ENCODE peak calls at places on chromosomes 12 and 14, in six cellular contexts. Z, L, R, T, N and U are unnamed samples.

GRCh38 chr12:121786441-121786825 is 7.1 kb downstream of the RHOF start:
- DNase-seq in Z (peak; percentile 90), L (no peak), R (no peak), T (no peak), N (peak; percentile 98), U (peak; percentile 94)

GRCh38 chr12:83106873-83107272 is 420.2 kb downstream of the TMTC2 start:
- DNase-seq in Z (no peak), L (no peak), R (no peak), T (no peak), N (no peak), U (no peak)

GRCh38 chr12:40105515-40106201 is at the start of gene SLC2A13:
- DNase-seq in Z (peak; percentile 74), L (peak; percentile 66), R (peak; percentile 85), T (peak; percentile 44), N (peak; percentile 89), U (peak; percentile 59)

GRCh38 chr14:73955674-73956073 is 5.6 kb downstream of the COQ6 start:
- DNase-seq in Z (no peak), L (no peak), R (no peak), T (no peak), N (no peak), U (no peak)

GRCh38 chr12:25644964-25645363 is 91.9 kb upstream of the LMNTD1 start:
- DNase-seq in Z (no peak), L (no peak), R (no peak), T (no peak), N (no peak), U (no peak)

GRCh38 chr14:86722612-86723253 is 1192.8 kb downstream of the FLRT2 start:
- DNase-seq in Z (no peak), L (no peak), R (no peak), T (no peak), N (no peak), U (no peak)

GRCh38 chr12:6285532-6286306 is 24.8 kb upstream of the PLEKHG6 start:
- DNase-seq in Z (peak; percentile 17), L (no peak), R (no peak), T (no peak), N (peak; percentile 35), U (peak; percentile 89)

GRCh38 chr12:124884587-124885438 is 21.1 kb upstream of the SCARB1 start:
- DNase-seq in Z (no peak), L (no peak), R (peak; percentile 71), T (no peak), N (peak; percentile 94), U (no peak)

GRCh38 chr14:74843653-74844052 is 32.3 kb downstream of the PROX2 start:
- DNase-seq in Z (no peak), L (no peak), R (no peak), T (no peak), N (peak; percentile 32), U (peak; percentile 54)

GRCh38 chr14:69181491-69181890 is 9.8 kb upstream of the EXD2 start:
- DNase-seq in Z (peak; percentile 11), L (no peak), R (no peak), T (no peak), N (peak; percentile 91), U (peak; percentile 8)

GRCh38 chr12:3342051-3342450 is 149.0 kb upstream of the PRMT8 start:
- DNase-seq in Z (peak; percentile 22), L (peak; percentile 46), R (peak; percentile 78), T (peak; percentile 21), N (peak; percentile 8), U (peak; percentile 4)

GRCh38 chr12:98345308-98345876 is 170.0 kb upstream of the TMPO start:
- DNase-seq in Z (no peak), L (no peak), R (no peak), T (no peak), N (peak; percentile 36), U (no peak)

GRCh38 chr12:9367201-9367600 is 159.0 kb upstream of the PZP start:
- DNase-seq in Z (no peak), L (no peak), R (no peak), T (no peak), N (no peak), U (no peak)

GRCh38 chr12:14716848-14717444 is 20.5 kb upstream of the GUCY2C start:
- DNase-seq in Z (peak; percentile 61), L (peak; percentile 8), R (peak; percentile 81), T (no peak), N (peak; percentile 75), U (peak; percentile 37)

GRCh38 chr12:56634837-56635538 is 4.9 kb upstream of the BAZ2A start:
- DNase-seq in Z (peak; percentile 92), L (no peak), R (peak; percentile 85), T (no peak), N (peak; percentile 88), U (peak; percentile 84)

GRCh38 chr12:96720363-96720705 is 186.7 kb upstream of the NEDD1 start:
- DNase-seq in Z (no peak), L (no peak), R (peak; percentile 58), T (no peak), N (peak; percentile 17), U (no peak)

GRCh38 chr14:36751920-36752319 is 90.3 kb downstream of the PAX9 start:
- DNase-seq in Z (no peak), L (no peak), R (no peak), T (no peak), N (no peak), U (no peak)

GRCh38 chr12:43069768-43070221 is 480.2 kb upstream of the PRICKLE1 start:
- DNase-seq in Z (no peak), L (no peak), R (no peak), T (no peak), N (no peak), U (peak; percentile 12)

GRCh38 chr14:93764211-93764659 is 24.1 kb downstream of the PRIMA1 start:
- DNase-seq in Z (no peak), L (no peak), R (no peak), T (no peak), N (no peak), U (peak; percentile 20)

GRCh38 chr14:22973217-22974032 is 8.9 kb downstream of the AJUBA start:
- DNase-seq in Z (peak; percentile 80), L (peak; percentile 49), R (peak; percentile 56), T (no peak), N (peak; percentile 85), U (peak; percentile 70)

GRCh38 chr14:22925513-22925912 is 3.7 kb downstream of the PRMT5 start:
- DNase-seq in Z (no peak), L (no peak), R (no peak), T (no peak), N (no peak), U (no peak)

GRCh38 chr14:53742226-53742607 is 214.4 kb downstream of the BMP4 start:
- DNase-seq in Z (no peak), L (peak; percentile 42), R (no peak), T (peak; percentile 29), N (no peak), U (no peak)

GRCh38 chr14:71113376-71113775 is 206.1 kb downstream of the PCNX1 start:
- DNase-seq in Z (peak; percentile 47), L (no peak), R (no peak), T (no peak), N (no peak), U (peak; percentile 89)

GRCh38 chr12:58066296-58066695 is 124.9 kb downstream of the ATP23 start:
- DNase-seq in Z (no peak), L (no peak), R (no peak), T (no peak), N (no peak), U (no peak)

GRCh38 chr14:55749946-55750345 is 169.9 kb downstream of the KTN1 start:
- DNase-seq in Z (no peak), L (no peak), R (no peak), T (no peak), N (no peak), U (no peak)

GRCh38 chr12:34391771-34392581 is 369.7 kb downstream of the ALG10 start:
- DNase-seq in Z (no peak), L (no peak), R (no peak), T (no peak), N (no peak), U (no peak)

GRCh38 chr12:123363743-123364531 is 710 bp downstream of the SBNO1 start:
- DNase-seq in Z (no peak), L (peak; percentile 63), R (peak; percentile 39), T (no peak), N (peak; percentile 29), U (no peak)

GRCh38 chr12:111203969-111204368 is 164.9 kb downstream of the PHETA1 start:
- DNase-seq in Z (no peak), L (no peak), R (no peak), T (no peak), N (no peak), U (no peak)

GRCh38 chr14:87049886-87050820 is 942.8 kb downstream of the GALC start:
- DNase-seq in Z (peak; percentile 54), L (no peak), R (peak; percentile 54), T (peak; percentile 19), N (peak; percentile 67), U (peak; percentile 47)

GRCh38 chr14:76955575-76956252 is 72.8 kb downstream of the IRF2BPL start:
- DNase-seq in Z (peak; percentile 96), L (no peak), R (peak; percentile 73), T (no peak), N (peak; percentile 66), U (peak; percentile 59)

GRCh38 chr12:131688845-131689154 is 22.1 kb upstream of the SFSWAP start:
- DNase-seq in Z (no peak), L (no peak), R (no peak), T (no peak), N (no peak), U (no peak)

GRCh38 chr14:33932526-33933292 is 18.2 kb downstream of the EGLN3 start:
- DNase-seq in Z (no peak), L (peak; percentile 76), R (no peak), T (no peak), N (no peak), U (no peak)
- H3K9ac ChIP-seq in Z (no peak overlapping the region), L (no peak overlapping the region), R (no peak overlapping the region), T (peak overlapping the region; percentile 8), N (no peak overlapping the region), U (no peak overlapping the region)

DNA sequence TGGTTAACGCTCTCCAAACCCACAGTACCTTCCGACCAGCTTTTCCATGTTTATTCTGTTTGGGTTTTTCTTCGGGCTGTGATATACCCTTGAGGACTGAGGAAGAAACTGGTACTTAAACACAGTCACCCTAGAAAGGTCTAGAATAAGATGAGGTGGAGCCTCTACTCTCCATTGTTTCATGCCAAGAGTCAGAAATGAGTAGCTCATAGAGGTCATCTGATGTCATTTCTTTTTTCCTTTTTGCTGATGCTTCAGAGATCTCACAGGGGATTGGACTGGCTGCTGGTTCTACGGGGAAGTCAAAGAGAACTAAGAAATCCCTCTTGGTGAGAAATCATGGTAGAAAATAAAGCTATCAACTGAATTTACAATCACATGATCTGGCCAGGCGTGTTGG is 538.2 kb upstream of the TMEM132C start:
- DNase-seq in Z (no peak), L (no peak), R (no peak), T (no peak), N (no peak), U (no peak)
- H3K14ac ChIP-seq in Z (no peak overlapping the region), L (no peak overlapping the region), R (no peak overlapping the region), T (no peak overlapping the region), N (no peak overlapping the region), U (no peak overlapping the region)

GRCh38 chr12:2195085-2195484 is 142.3 kb downstream of the CACNA1C start:
- DNase-seq in Z (no peak), L (no peak), R (no peak), T (no peak), N (no peak), U (no peak)
- H3K9ac ChIP-seq in Z (no peak overlapping the region), L (no peak overlapping the region), R (no peak overlapping the region), T (no peak overlapping the region), N (no peak overlapping the region), U (no peak overlapping the region)

DNA sequence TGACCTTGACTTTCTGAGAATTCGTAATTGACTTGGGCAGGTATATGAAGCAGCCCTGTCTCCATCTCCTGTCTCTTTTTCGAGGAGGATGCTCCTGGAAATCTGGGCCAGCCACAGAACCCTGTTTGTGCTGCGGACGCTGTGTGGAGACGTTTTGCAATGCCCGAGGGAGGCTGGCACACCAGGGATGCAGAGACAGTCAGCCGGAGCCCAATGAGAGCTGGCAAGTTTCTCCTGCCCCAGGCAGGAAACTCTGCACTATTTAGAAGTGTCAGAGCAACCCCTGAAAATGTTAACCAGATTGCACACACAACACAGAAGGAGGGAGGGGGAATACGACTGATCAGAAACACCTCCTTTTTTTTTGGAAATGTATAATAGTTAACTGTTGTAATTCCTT is 103.2 kb upstream of the DYRK2 start:
- DNase-seq in Z (no peak), L (no peak), R (no peak), T (no peak), N (no peak), U (no peak)
- H3K14ac ChIP-seq in Z (no peak overlapping the region), L (no peak overlapping the region), R (no peak overlapping the region), T (no peak overlapping the region), N (no peak overlapping the region), U (no peak overlapping the region)